ENCODE peak calls at places on chromosomes 7 and 10, in nine cellular contexts. Z, J, R, X, H, D, N, O and T are unnamed samples.
A peak's percentile ranks its signal among the peaks of the same experiment; 100 is the strongest.

GRCh38 chr7:95687759-95688343 is 84.5 kb upstream of the DYNC1I1 start:
- DNase-seq in D (peak; percentile 35), O (no peak), X (peak; percentile 26), R (no peak), J (peak; percentile 72), N (no peak), Z (no peak), H (no peak), T (peak; percentile 29)

GRCh38 chr7:130421685-130422084 is 19.1 kb downstream of the CEP41 start:
- DNase-seq in Z (no peak), H (no peak), J (peak; percentile 70), R (no peak), O (no peak), X (peak; percentile 37), D (no peak), N (no peak), T (peak; percentile 50)

GRCh38 chr10:43166207-43166878 is 28.1 kb downstream of the CSGALNACT2 start:
- DNase-seq in J (no peak), R (no peak), N (no peak), H (no peak), Z (no peak), X (peak; percentile 19), D (no peak), O (no peak), T (peak; percentile 32)

GRCh38 chr7:112116894-112117293 is 89.3 kb downstream of the DOCK4 start:
- DNase-seq in H (peak; percentile 35), R (no peak), J (no peak), D (no peak), Z (no peak), N (no peak), O (no peak), X (no peak), T (no peak)

GRCh38 chr10:86970152-86970886 is 2.0 kb downstream of the ADIRF start:
- DNase-seq in D (peak; percentile 55), N (no peak), X (peak; percentile 51), R (peak; percentile 54), H (peak; percentile 66), Z (peak; percentile 93), J (no peak), O (peak; percentile 98), T (no peak)

GRCh38 chr7:141676618-141677017 is 25.3 kb downstream of the DENND11 start:
- DNase-seq in X (no peak), O (no peak), H (no peak), J (peak; percentile 40), R (no peak), N (no peak), Z (no peak), D (no peak), T (peak; percentile 94)

GRCh38 chr10:59831658-59832503 is 74.5 kb downstream of the CCDC6 start:
- DNase-seq in N (no peak), D (no peak), R (no peak), J (no peak), O (no peak), H (no peak), Z (no peak), X (no peak), T (peak; percentile 72)

GRCh38 chr7:132653364-132653930 is 77.2 kb upstream of the PLXNA4 start:
- DNase-seq in D (no peak), O (no peak), Z (no peak), N (no peak), X (no peak), R (no peak), H (no peak), J (no peak), T (no peak)

GRCh38 chr10:73908853-73909611 is 1.9 kb upstream of the PLAU start:
- DNase-seq in J (peak; percentile 90), X (peak; percentile 100), H (peak; percentile 40), N (no peak), O (peak; percentile 76), D (peak; percentile 54), Z (no peak), R (no peak), T (peak; percentile 99)

GRCh38 chr10:113007343-113007771 is 57.3 kb downstream of the TCF7L2 start:
- DNase-seq in H (no peak), D (no peak), Z (no peak), R (no peak), X (no peak), O (no peak), J (no peak), N (no peak), T (no peak)
- H3K4me3 ChIP-seq in H (no peak overlapping the region), D (no peak overlapping the region), Z (no peak overlapping the region), R (no peak overlapping the region), X (no peak overlapping the region), O (no peak overlapping the region), J (no peak overlapping the region), N (no peak overlapping the region), T (no peak overlapping the region)

GRCh38 chr7:83325083-83325482 is 162.4 kb upstream of the PCLO start:
- DNase-seq in O (no peak), N (no peak), Z (no peak), D (no peak), R (no peak), J (no peak), X (no peak), H (no peak), T (no peak)
- TF ChIP-seq CTCF in O (no peak), N (no peak), Z (no peak), D (no peak), R (no peak), J (no peak), X (no peak), H (no peak), T (no peak)

DNA sequence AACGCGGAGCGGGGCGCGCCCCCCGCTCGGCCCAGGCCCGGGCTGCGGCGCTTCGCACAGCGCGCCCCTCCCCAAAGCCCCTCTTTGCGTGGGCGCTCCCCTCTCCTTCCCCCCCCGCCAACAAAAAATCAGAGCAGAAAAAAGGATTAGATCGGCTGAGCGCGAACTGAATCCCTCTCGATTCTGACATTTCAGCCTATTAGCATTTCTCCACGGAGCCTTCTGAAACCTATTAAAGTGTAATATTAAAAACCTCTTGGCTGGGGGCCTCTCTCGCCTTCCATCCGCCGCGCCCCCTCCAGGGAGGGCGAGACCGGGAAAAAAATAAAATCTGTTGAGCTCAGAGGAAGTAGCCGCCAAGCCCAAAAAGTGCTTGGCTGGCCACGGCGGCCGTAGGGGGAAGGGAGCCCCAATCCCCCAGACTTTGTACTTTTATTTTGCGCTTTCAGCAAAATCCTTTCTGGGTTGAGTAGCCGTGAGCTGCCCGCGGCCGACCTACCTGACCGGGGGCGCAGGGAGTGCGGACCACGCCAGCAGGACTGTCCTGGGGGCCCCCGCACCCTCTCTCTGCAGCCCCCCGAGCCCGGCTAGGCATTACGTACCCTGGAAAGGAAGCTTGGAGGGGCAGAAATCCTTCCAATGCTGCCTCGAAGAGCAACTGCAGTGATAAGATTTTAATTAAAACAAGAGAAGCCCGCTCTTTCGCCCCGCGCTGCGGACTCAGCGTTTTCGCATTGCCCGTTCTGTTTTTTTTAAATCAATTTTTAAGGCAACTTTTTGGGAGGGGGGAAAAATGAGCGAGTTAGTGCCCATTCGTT is 1.3 kb upstream of the TNRC18 start:
- DNase-seq in X (peak; percentile 33), H (peak; percentile 65), J (peak; percentile 52), R (peak; percentile 45), O (peak; percentile 85), Z (peak; percentile 79), D (peak; percentile 67), N (no peak), T (no peak)
- H3K4me3 ChIP-seq in X (peak overlapping the region; percentile 59), H (peak overlapping the region; percentile 62), J (peak overlapping the region; percentile 88), R (peak overlapping the region; percentile 81), O (peak overlapping the region; percentile 98), Z (peak overlapping the region; percentile 99), D (peak overlapping the region; percentile 96), N (peak overlapping the region; percentile 99), T (peak overlapping the region; percentile 81)

GRCh38 chr10:78969719-78970118 is 99.0 kb upstream of the ZMIZ1 start:
- DNase-seq in J (no peak), H (no peak), R (no peak), X (no peak), N (no peak), D (no peak), Z (peak; percentile 40), O (no peak), T (no peak)

GRCh38 chr10:78970261-78970660 is 98.5 kb upstream of the ZMIZ1 start:
- DNase-seq in R (no peak), N (no peak), Z (no peak), X (no peak), J (no peak), H (no peak), D (no peak), O (no peak), T (no peak)

GRCh38 chr10:78972160-78972946 is 96.4 kb upstream of the ZMIZ1 start:
- DNase-seq in X (peak; percentile 83), H (peak; percentile 52), Z (peak; percentile 94), N (peak; percentile 68), J (peak; percentile 83), O (peak; percentile 97), D (peak; percentile 75), R (peak; percentile 48), T (no peak)

GRCh38 chr10:78972947-78973900 is 95.5 kb upstream of the ZMIZ1 start:
- DNase-seq in D (peak; percentile 91), R (peak; percentile 69), O (peak; percentile 92), N (peak; percentile 75), J (peak; percentile 96), Z (peak; percentile 90), H (peak; percentile 66), X (peak; percentile 95), T (peak; percentile 91)

DNA sequence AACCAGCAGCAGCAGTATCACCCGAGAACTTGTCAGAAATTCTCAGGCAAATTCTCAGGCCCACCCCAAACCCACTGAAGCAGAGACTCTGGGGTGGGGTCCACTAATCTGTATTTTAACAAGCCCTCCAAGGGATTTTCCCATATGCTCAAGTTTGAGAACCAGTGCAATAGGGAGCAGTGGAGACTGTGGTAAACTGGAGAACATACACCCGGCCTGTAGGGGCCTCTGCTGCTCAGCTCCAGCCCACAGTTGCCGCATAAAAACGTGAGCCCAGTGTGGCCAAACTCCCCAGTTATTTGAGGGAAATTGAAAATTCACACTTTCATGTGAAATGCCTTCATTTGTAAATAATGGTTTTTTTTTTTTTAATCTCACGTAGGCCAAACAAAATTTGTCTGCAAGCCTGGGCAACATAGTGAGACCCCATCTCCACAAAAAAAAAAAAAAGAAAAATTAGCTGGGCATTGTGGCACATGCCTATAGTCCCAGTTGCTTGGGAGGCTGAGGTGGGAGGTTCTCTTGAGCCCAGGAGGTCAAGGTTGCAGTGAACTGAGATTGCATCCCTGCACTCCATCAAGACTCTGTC is 97.6 kb upstream of the ZMIZ1 start:
- DNase-seq in Z (no peak), O (no peak), J (no peak), X (no peak), H (no peak), D (no peak), N (no peak), R (no peak), T (no peak)
- TF ChIP-seq CTCF in Z (no peak), O (no peak), J (peak; percentile 37), X (peak; percentile 16), H (no peak), D (no peak), N (no peak), R (no peak), T (no peak)

GRCh38 chr7:99380823-99381663 is 6.5 kb downstream of the ARPC1B start:
- DNase-seq in D (peak; percentile 60), O (no peak), R (peak; percentile 44), X (no peak), J (peak; percentile 58), Z (no peak), H (peak; percentile 42), N (no peak), T (no peak)
- H3K4me3 ChIP-seq in D (no peak overlapping the region), O (no peak overlapping the region), R (peak overlapping the region; percentile 25), X (no peak overlapping the region), J (no peak overlapping the region), Z (no peak overlapping the region), H (peak overlapping the region; percentile 3), N (no peak overlapping the region), T (no peak overlapping the region)

GRCh38 chr10:119688033-119688508 is 36.9 kb downstream of the BAG3 start:
- DNase-seq in J (no peak), X (no peak), R (no peak), H (no peak), N (no peak), O (no peak), Z (no peak), D (no peak), T (no peak)
- TF ChIP-seq CTCF in J (no peak), X (no peak), R (no peak), H (no peak), N (no peak), O (no peak), Z (no peak), D (no peak), T (no peak)